ENCODE peak calls at places on chromosome 11, in ten cellular contexts. C is posterior cingulate gyrus; Z is psoas muscle; B is foreskin melanocyte; N is HS-5; F is endothelial cell of umbilical vein; Q is T-helper 2 cell; I is stimulated activated CD4-positive, alpha-beta T cell treated with anti-CD3 and anti-CD28 coated beads, Interleukin-2, amount 100 ng/mL, for 24 hours; R is COLO829; X is PC-3. K is an unnamed sample.

GRCh38 chr11:70064726-70065317 is 13.3 kb upstream of the ANO1 start:
- DNase-seq in F (no peak), C (no peak), R (no peak), Z (no peak), B (no peak), Q (no peak), I (no peak), N (no peak), X (peak; percentile 56), K (no peak)

GRCh38 chr11:46345131-46345597 is 2.1 kb upstream of the DGKZ start:
- DNase-seq in B (no peak), I (no peak), Z (no peak), N (no peak), C (no peak), X (no peak), Q (no peak), R (no peak), F (peak; percentile 54), K (no peak)

GRCh38 chr11:93652161-93652597 is 9.3 kb upstream of the CEP295 start:
- DNase-seq in F (peak; percentile 56), R (peak; percentile 61), X (peak; percentile 92), C (no peak), B (peak; percentile 52), N (peak; percentile 20), I (peak; percentile 38), Z (no peak), Q (no peak), K (peak; percentile 36)

GRCh38 chr11:62124186-62125113 is 639 bp downstream of the INCENP start:
- DNase-seq in X (peak; percentile 46), C (no peak), R (peak; percentile 41), N (no peak), Z (peak; percentile 40), F (peak; percentile 43), B (peak; percentile 45), Q (no peak), I (peak; percentile 32), K (no peak)

GRCh38 chr11:16352707-16353106 is 3.6 kb downstream of the SOX6 start:
- DNase-seq in N (no peak), X (no peak), Z (no peak), Q (no peak), I (no peak), B (no peak), C (no peak), R (no peak), F (no peak), K (no peak)

GRCh38 chr11:104547996-104548661 is 350.1 kb downstream of the CASP12 start:
- DNase-seq in Z (no peak), X (no peak), N (no peak), B (no peak), I (no peak), Q (no peak), C (no peak), F (no peak), R (no peak), K (no peak)

GRCh38 chr11:120011836-120012235 is 126.1 kb downstream of the TRIM29 start:
- DNase-seq in Q (no peak), B (no peak), F (no peak), X (no peak), N (no peak), C (no peak), I (no peak), R (no peak), Z (no peak), K (no peak)

GRCh38 chr11:124499711-124500110 is 43.7 kb downstream of the OR8B12 start:
- DNase-seq in C (peak; percentile 38), F (no peak), N (no peak), Q (no peak), Z (no peak), B (no peak), R (no peak), I (no peak), X (no peak), K (no peak)

GRCh38 chr11:66015094-66015881 is 3.5 kb downstream of the CST6 start:
- DNase-seq in N (peak; percentile 65), Q (no peak), C (no peak), F (peak; percentile 70), B (no peak), Z (no peak), I (no peak), X (peak; percentile 63), R (no peak), K (no peak)

GRCh38 chr11:103923473-103923931 is 112.9 kb upstream of the DDI1 start:
- DNase-seq in B (no peak), I (no peak), F (no peak), N (no peak), R (no peak), Q (no peak), X (peak; percentile 89), Z (no peak), C (no peak), K (no peak)

GRCh38 chr11:2312232-2313042 is 10.6 kb downstream of the TSPAN32 start:
- DNase-seq in C (no peak), B (peak; percentile 32), N (no peak), Z (no peak), F (no peak), I (no peak), X (peak; percentile 70), R (no peak), Q (no peak), K (no peak)

GRCh38 chr11:1546536-1547466 is 25.3 kb downstream of the DUSP8 start:
- DNase-seq in Q (no peak), X (peak; percentile 60), F (peak; percentile 28), N (no peak), C (peak; percentile 60), I (peak; percentile 53), B (no peak), Z (peak; percentile 55), R (peak; percentile 16), K (no peak)

K was measured in memory B cell.